ENCODE peak calls at places on chromosomes 11 and 22, in ten cellular contexts. F is RWPE1, G is coronary artery, M is Peyer's patch, Z is astrocyte of the spinal cord, C is endodermal cell, L is left ventricle myocardium inferior, S is colonic mucosa, E is nephron progenitor cell, Q is fibroblast of mammary gland. K is an unnamed sample.

GRCh38 chr11:12408156-12408770 is 30.9 kb downstream of the PARVA start:
- DNase-seq in C (no peak), E (no peak), G (peak), F (no peak), Q (no peak), S (no peak), L (no peak), M (no peak), Z (no peak), K (no peak)

GRCh38 chr22:36075724-36076123 is 47.1 kb upstream of the RBFOX2 start:
- DNase-seq in S (no peak), F (no peak), G (no peak), C (no peak), E (no peak), Q (no peak), M (no peak), L (no peak), Z (no peak), K (no peak)

GRCh38 chr11:72962084-72962483 is 147.9 kb downstream of the ATG16L2 start:
- DNase-seq in E (no peak), Z (peak), M (no peak), G (no peak), Q (peak), L (no peak), S (no peak), C (no peak), F (no peak), K (no peak)

GRCh38 chr11:33634291-33634834 is 66.3 kb downstream of the C11orf91 start:
- DNase-seq in L (no peak), S (no peak), Z (peak), E (no peak), G (no peak), M (no peak), C (no peak), F (peak), Q (peak), K (peak)

GRCh38 chr11:13260963-13261599 is 16.5 kb upstream of the BMAL1 start:
- DNase-seq in S (no peak), M (no peak), Q (peak), E (no peak), G (no peak), F (peak), L (peak), C (no peak), Z (peak), K (no peak)

GRCh38 chr22:29726512-29727247 is 6.9 kb downstream of the CABP7 start:
- DNase-seq in L (no peak), S (no peak), M (no peak), Q (peak), G (no peak), F (no peak), E (no peak), Z (no peak), C (no peak), K (no peak)

GRCh38 chr22:46022881-46023512 is 46.0 kb upstream of the WNT7B start:
- DNase-seq in M (no peak), S (no peak), C (peak), F (no peak), L (no peak), Z (no peak), G (no peak), Q (no peak), E (no peak), K (no peak)

GRCh38 chr11:124678416-124678815 is 4.7 kb downstream of the SPA17 start:
- DNase-seq in E (no peak), S (no peak), Z (no peak), Q (no peak), F (no peak), C (no peak), M (no peak), G (no peak), L (no peak), K (no peak)

DNA sequence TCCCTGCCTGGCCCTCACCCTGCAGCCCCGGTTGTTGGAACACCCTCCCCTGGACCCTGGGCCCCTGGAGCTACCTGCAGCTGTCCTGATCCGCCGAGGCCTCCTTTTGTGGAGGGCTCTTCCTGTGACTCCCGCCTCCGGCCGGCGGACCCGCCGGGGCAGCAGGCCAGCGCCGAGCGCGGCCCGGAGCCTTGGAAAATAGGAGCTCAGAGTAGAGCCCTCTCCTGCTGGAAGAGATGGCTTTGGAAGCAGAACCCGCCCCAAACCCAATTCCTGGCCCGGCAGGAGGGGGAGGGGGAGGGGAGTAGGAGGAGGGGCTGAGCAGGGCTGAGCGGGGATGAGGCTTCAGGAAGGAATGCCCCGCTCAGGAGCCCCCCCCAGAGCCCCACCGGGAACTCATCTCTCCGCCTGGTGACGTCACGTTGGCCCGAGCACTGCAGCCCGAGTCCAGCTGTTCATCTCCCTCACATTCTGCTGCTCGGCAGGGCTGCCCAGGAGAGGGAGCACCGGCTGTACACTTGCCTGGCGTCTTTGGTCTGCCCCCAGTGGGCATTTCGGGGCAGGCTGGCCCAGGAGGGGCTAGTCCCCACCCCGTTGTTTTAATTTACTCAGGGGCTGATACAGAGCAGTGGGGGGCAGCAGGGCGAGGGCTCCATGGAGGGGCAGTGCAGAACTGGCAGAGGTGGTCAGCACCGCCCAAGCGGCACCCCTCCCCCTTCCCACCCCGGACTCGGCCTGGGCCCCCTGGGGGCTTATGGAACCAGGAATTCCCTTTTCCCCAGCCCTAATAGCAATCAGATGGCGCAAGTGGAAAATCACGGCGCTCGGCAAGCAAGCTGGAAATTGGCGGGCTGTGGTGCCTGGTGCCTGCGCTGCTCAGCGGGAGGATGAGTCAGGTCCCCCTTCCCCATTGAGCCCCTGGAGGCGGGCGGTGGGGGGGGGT is at the start of gene MRGPRF:
- DNase-seq in F (no peak), E (peak), Q (peak), C (peak), M (peak), L (peak), Z (peak), S (peak), G (peak), K (peak)
- TF ChIP-seq CTCF in F (peak), E (peak), Q (peak), C (peak), M (peak), L (peak), Z (peak), S (no peak), G (peak), K (peak)

GRCh38 chr22:44809456-44809855 is 57.1 kb downstream of the ARHGAP8 start:
- DNase-seq in Q (no peak), Z (no peak), C (peak), M (no peak), G (no peak), F (no peak), L (peak), E (no peak), S (no peak), K (no peak)

GRCh38 chr22:44804327-44804726 is 52.0 kb downstream of the ARHGAP8 start:
- DNase-seq in M (no peak), Z (no peak), F (no peak), L (no peak), S (no peak), C (no peak), G (no peak), E (no peak), Q (no peak), K (no peak)

GRCh38 chr22:44807915-44808690 is 55.7 kb downstream of the ARHGAP8 start:
- DNase-seq in S (no peak), Z (no peak), C (peak), L (no peak), G (no peak), M (no peak), Q (no peak), F (no peak), E (peak), K (no peak)

GRCh38 chr22:44805663-44806062 is 53.3 kb downstream of the ARHGAP8 start:
- DNase-seq in F (no peak), L (no peak), M (no peak), Q (no peak), C (no peak), S (no peak), G (no peak), Z (no peak), E (no peak), K (no peak)

DNA sequence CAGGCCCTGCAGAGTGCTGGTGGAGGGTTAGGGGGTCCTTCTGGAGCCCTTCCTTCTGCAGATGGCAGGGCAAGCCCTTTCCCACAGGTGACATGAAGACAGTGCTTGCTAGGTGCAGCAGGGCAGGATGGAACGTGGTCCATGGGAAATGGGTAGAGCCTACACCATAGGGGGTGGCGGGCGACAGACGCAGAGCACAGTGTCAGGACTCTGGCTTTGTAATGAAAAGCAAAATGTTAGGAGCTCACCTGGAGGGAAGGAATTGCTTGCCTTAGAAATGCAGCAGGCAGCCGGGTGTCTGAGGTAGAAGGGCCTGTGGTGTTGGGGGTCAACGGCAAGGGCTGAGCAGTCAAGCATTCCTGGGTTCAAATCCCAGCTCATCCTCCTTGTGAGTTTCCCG is 54.9 kb downstream of the ARHGAP8 start:
- DNase-seq in Z (no peak), L (no peak), M (no peak), Q (no peak), G (no peak), S (no peak), C (peak), E (no peak), F (no peak), K (no peak)
- TF ChIP-seq CTCF in Z (no peak), L (no peak), M (no peak), Q (no peak), G (no peak), S (no peak), C (no peak), E (no peak), F (no peak), K (no peak)

GRCh38 chr11:3623126-3623525 is 18.7 kb downstream of the ART5 start:
- DNase-seq in G (no peak), L (no peak), F (no peak), Q (no peak), C (no peak), Z (no peak), S (no peak), M (no peak), E (no peak), K (no peak)

GRCh38 chr11:3631331-3631730 is 10.5 kb downstream of the ART5 start:
- DNase-seq in C (no peak), F (no peak), Z (no peak), G (no peak), E (no peak), L (no peak), S (no peak), Q (peak), M (no peak), K (no peak)

GRCh38 chr11:3622521-3622920 is 19.3 kb downstream of the ART5 start:
- DNase-seq in S (no peak), F (no peak), E (no peak), Z (no peak), L (no peak), C (peak), G (no peak), Q (no peak), M (no peak), K (no peak)

GRCh38 chr11:3627291-3627690 is 14.5 kb downstream of the ART5 start:
- DNase-seq in S (no peak), Q (peak), F (no peak), Z (peak), M (no peak), G (no peak), L (no peak), C (no peak), E (no peak), K (no peak)

DNA sequence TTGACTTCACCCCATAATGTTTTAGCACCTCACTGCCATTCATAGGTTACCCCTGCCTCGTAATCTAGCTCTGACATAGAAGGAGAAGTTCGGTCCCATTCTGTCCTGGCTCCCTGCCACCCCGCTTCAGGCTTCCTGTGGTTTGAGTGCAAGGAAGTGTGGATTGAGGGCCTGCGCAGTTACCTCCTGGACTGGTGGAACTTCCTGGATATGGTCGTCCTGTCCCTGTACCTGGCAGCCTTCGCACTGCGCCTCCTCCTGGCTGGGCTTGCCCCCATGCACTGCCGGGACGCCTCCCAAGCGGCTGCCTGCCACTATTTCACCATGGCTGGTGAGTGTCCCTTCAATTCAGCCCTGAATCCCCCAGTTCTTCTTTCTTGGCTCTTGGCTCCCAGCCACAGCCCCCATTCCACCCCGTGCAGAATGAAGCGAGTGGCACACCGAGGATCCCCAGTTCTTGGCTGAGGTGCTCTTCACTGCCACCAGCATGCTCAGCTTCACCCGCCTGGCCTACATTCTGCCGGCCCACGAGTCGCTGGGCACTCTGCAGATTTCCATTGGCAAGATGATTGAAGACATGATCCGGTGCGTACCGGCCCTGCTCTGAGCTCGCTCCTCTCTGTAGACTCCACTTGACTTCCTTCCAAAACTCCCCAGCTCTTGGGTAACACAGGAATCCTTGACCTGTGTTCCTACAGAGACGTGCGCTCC is 15.4 kb downstream of the ART5 start:
- DNase-seq in M (peak), Q (no peak), S (peak), F (no peak), C (peak), E (no peak), G (no peak), Z (no peak), L (peak), K (no peak)
- TF ChIP-seq CTCF in M (no peak), Q (no peak), S (no peak), F (no peak), C (peak), E (no peak), G (no peak), Z (no peak), L (no peak), K (no peak)

GRCh38 chr11:78034623-78035022 is 11.5 kb upstream of the KCTD14 start:
- DNase-seq in L (no peak), Z (no peak), Q (no peak), M (no peak), S (no peak), G (no peak), F (no peak), C (no peak), E (no peak), K (no peak)
- TF ChIP-seq CTCF in L (no peak), Z (no peak), Q (no peak), M (no peak), S (no peak), G (no peak), F (no peak), C (peak), E (no peak), K (no peak)

DNA sequence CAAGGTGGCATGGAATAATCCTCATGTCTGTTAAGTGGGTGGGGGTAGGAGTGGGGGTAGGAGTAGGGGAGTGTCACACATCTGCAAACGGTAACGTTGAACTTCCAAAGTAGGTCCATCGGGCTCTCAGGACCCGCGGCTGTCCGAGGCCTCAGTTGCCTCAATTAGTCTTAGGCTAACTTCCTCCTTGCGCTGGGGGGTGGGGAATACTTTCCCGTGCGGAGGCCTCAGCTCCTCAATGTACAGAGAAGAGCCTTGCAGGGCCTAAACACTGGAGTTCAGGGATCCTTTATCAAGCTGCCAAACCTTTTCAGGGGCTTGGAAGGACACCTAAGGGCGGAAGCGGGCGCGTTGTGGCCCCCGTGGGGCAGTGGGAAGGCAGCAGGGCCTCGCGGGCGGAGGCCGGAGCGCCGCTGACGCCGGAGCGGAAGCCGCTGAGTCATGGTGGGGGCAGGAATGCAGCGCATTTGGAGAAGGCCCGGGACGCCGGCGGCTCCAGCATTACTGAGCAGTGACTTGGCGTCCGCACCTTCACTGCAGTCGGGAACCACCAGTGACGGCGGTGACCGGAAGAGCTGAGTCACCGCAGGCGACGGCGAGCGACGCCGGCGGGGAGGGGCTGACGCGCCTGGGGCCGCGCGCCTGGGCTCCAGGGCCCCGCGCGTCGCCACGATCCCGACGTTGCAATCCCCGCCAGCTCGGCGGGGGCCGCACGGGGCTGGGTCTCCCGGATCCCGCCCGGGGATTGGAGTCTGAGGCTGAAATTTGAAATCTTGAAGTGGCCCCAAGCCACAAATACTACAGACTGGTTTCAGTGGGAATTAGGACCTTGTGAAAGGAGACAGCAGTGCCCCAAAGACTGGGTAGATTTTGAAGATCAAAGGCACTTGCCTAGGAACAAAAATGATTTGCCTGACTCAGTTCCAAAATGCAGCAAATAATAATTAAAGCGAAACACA is 20.2 kb upstream of the IPO7 start:
- DNase-seq in Q (peak), C (peak), F (peak), L (peak), E (peak), M (peak), Z (peak), S (peak), G (peak), K (peak)
- TF ChIP-seq CTCF in Q (no peak), C (no peak), F (no peak), L (no peak), E (no peak), M (peak), Z (no peak), S (no peak), G (no peak), K (no peak)

GRCh38 chr11:100827934-100828661 is 141.0 kb downstream of the ARHGAP42 start:
- DNase-seq in Q (peak), G (no peak), C (peak), F (peak), M (no peak), L (no peak), Z (peak), E (peak), S (no peak), K (no peak)
- TF ChIP-seq CTCF in Q (peak), G (no peak), C (peak), F (no peak), M (peak), L (peak), Z (peak), E (peak), S (no peak), K (peak)

DNA sequence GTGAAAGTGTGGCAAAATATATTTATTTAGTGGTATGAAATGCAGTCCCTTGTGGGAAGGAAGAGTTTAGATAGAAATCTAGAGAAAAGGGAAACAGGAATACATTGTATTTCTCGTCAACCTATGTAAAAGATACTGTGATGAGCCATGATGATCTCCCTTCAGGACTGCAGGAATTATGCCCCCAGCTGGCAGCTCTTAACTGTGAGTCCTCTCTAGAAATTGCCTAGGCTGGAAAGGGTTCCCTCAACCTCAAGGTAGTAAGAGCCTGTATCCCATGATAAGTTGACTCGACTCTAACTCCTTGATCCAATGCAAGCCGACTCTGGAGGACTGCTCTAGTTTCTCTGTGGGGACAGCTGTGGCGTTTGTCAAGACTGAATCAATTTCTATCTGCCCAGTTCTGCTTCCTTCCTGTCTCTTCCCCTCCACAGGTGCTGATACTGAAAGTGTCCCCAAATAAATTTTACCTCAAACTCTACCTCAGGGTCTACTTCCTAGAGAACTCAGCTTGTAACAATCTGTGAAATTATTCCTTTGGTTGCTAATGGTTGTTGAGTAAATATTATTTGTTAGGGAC is 897.3 kb downstream of the METTL15 start:
- DNase-seq in Z (no peak), L (no peak), F (no peak), C (peak), S (no peak), G (no peak), Q (no peak), E (no peak), M (no peak), K (no peak)
- TF ChIP-seq CTCF in Z (no peak), L (no peak), F (no peak), C (peak), S (no peak), G (no peak), Q (no peak), E (no peak), M (no peak), K (no peak)

GRCh38 chr11:128095459-128096096 is 491.8 kb downstream of the ETS1 start:
- DNase-seq in C (no peak), F (peak), M (no peak), Z (peak), L (no peak), E (no peak), Q (peak), S (no peak), G (no peak), K (no peak)
- TF ChIP-seq CTCF in C (peak), F (no peak), M (no peak), Z (peak), L (no peak), E (no peak), Q (no peak), S (no peak), G (no peak), K (no peak)